ENCODE peak calls at places on chromosome 5, in seven cellular contexts. R is Peyer's patch; W is fibroblast of pulmonary artery; T is lower lobe of right lung; D is CD8-positive, alpha-beta T cell; P is HFF-Myc; Q is heart right ventricle. H is an unnamed sample.

GRCh38 chr5:73278693-73279092 is 105.7 kb downstream of the TMEM174 start:
- DNase-seq in Q (no peak), R (no peak), T (peak; percentile 55), D (no peak), P (no peak), W (no peak), H (no peak)

GRCh38 chr5:317086-317811 is 4.3 kb upstream of the AHRR start:
- DNase-seq in W (peak; percentile 76), T (no peak), D (peak; percentile 40), P (no peak), Q (peak; percentile 37), R (no peak), H (peak; percentile 69)

GRCh38 chr5:138349842-138350635 is 2.4 kb upstream of the KDM3B start:
- DNase-seq in Q (no peak), R (no peak), W (peak; percentile 37), T (no peak), D (no peak), P (no peak), H (no peak)

GRCh38 chr5:31066655-31067328 is 126.7 kb upstream of the CDH6 start:
- DNase-seq in T (no peak), D (no peak), R (no peak), P (no peak), Q (no peak), W (peak; percentile 66), H (no peak)

GRCh38 chr5:108094808-108095207 is 287.1 kb downstream of the FBXL17 start:
- DNase-seq in D (no peak), T (no peak), W (no peak), Q (no peak), R (no peak), P (no peak), H (no peak)

GRCh38 chr5:123699571-123699970 is 187.6 kb downstream of the CSNK1G3 start:
- DNase-seq in R (no peak), Q (no peak), D (no peak), P (no peak), W (no peak), T (no peak), H (no peak)

GRCh38 chr5:1003296-1003937 is 5.2 kb upstream of the NKD2 start:
- DNase-seq in T (peak; percentile 68), Q (no peak), P (no peak), W (no peak), R (peak; percentile 62), D (no peak), H (no peak)

GRCh38 chr5:104412649-104413240 is 850.2 kb upstream of the NUDT12 start:
- DNase-seq in D (no peak), T (no peak), R (no peak), W (peak; percentile 27), P (no peak), Q (no peak), H (no peak)

GRCh38 chr5:72149742-72150141 is 42.5 kb downstream of the MAP1B start:
- DNase-seq in Q (no peak), R (no peak), P (no peak), T (no peak), D (no peak), W (no peak), H (no peak)

GRCh38 chr5:1648806-1649205 is 125.0 kb upstream of the LPCAT1 start:
- DNase-seq in D (no peak), R (no peak), Q (no peak), T (no peak), P (peak; percentile 58), W (no peak), H (no peak)

GRCh38 chr5:1480217-1480616 is 35.0 kb upstream of the SLC6A3 start:
- DNase-seq in Q (peak; percentile 47), D (no peak), P (no peak), T (peak; percentile 81), W (no peak), R (no peak), H (no peak)

GRCh38 chr5:113378960-113379541 is 55.7 kb downstream of the TSSK1B start:
- DNase-seq in Q (no peak), W (peak; percentile 72), T (no peak), D (peak; percentile 26), P (peak; percentile 21), R (no peak), H (peak; percentile 5)

GRCh38 chr5:38796000-38796738 is 49.6 kb upstream of the OSMR start:
- DNase-seq in D (no peak), T (no peak), Q (peak; percentile 25), R (no peak), W (no peak), P (no peak), H (no peak)

GRCh38 chr5:172943906-172944305 is 15.3 kb upstream of the RPL26L1 start:
- DNase-seq in Q (no peak), R (no peak), P (no peak), D (no peak), W (no peak), T (no peak), H (no peak)

GRCh38 chr5:6686916-6687409 is 26.3 kb upstream of the TENT4A start:
- DNase-seq in R (no peak), P (no peak), T (no peak), D (no peak), Q (no peak), W (peak; percentile 70), H (no peak)

GRCh38 chr5:132714456-132715307 is 22.7 kb downstream of the KIF3A start:
- DNase-seq in D (no peak), R (no peak), Q (no peak), W (peak; percentile 35), P (no peak), T (no peak), H (no peak)

GRCh38 chr5:158563774-158564390 is 535.8 kb downstream of the EBF1 start:
- DNase-seq in W (no peak), P (no peak), R (no peak), T (no peak), Q (no peak), D (no peak), H (no peak)

GRCh38 chr5:94094793-94095441 is 353.5 kb upstream of the POU5F2 start:
- DNase-seq in W (no peak), P (no peak), R (no peak), D (no peak), Q (no peak), T (no peak), H (no peak)

GRCh38 chr5:84445049-84445685 is 60.5 kb upstream of the EDIL3 start:
- DNase-seq in T (no peak), W (no peak), D (no peak), R (no peak), P (no peak), Q (no peak), H (no peak)

GRCh38 chr5:73638344-73639095 is 12.5 kb downstream of the ARHGEF28 start:
- DNase-seq in R (no peak), Q (no peak), T (no peak), P (peak; percentile 46), W (peak; percentile 94), D (no peak), H (no peak)

GRCh38 chr5:10885026-10885425 is 124.0 kb upstream of the DAP start:
- DNase-seq in T (no peak), Q (no peak), W (no peak), D (no peak), P (no peak), R (no peak), H (no peak)

GRCh38 chr5:31755299-31756053 is 116.5 kb downstream of the PDZD2 start:
- DNase-seq in P (no peak), D (no peak), R (no peak), T (no peak), Q (no peak), W (no peak), H (no peak)

GRCh38 chr5:38404667-38405276 is 146.4 kb downstream of the EGFLAM start:
- DNase-seq in P (no peak), W (no peak), R (no peak), T (no peak), Q (no peak), D (no peak), H (no peak)

DNA sequence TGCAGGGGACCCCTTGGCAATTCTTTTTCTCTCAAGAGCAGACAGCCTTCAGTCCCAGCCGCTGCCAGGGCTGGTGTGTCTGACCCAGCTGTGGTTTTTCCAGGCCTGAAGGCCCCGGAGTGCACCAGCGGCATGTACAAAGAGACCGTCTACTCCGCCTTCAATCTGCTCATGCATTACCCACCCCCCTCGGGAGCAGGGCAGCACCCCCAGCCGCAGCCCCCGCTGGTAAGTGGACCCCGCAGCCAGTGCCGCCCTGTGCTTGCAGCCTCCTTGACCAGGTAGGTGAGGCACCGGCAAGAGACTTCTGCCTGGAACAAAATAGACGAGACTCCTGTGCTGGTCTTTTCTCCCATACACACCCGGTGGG is 1.3 kb downstream of the TCF7 start:
- DNase-seq in T (no peak), D (no peak), Q (no peak), W (no peak), R (no peak), P (no peak), H (no peak)
- H3K4me3 ChIP-seq in T (peak overlapping the region; percentile 74), D (peak overlapping the region; percentile 99), Q (no peak overlapping the region), W (no peak overlapping the region), R (peak overlapping the region; percentile 62), P (peak overlapping the region; percentile 36), H (peak overlapping the region; percentile 53)

GRCh38 chr5:155728857-155729683 is 597.9 kb upstream of the SGCD start:
- DNase-seq in W (no peak), T (peak; percentile 36), R (no peak), D (no peak), Q (peak; percentile 48), P (no peak), H (no peak)
- H3K4me3 ChIP-seq in W (no peak overlapping the region), T (peak overlapping the region; percentile 36), R (peak overlapping the region; percentile 54), D (no peak overlapping the region), Q (peak overlapping the region; percentile 39), P (no peak overlapping the region), H (no peak overlapping the region)

GRCh38 chr5:170596482-170596881 is 92.7 kb downstream of the KCNIP1 start:
- DNase-seq in P (no peak), T (no peak), R (no peak), Q (no peak), D (no peak), W (no peak), H (no peak)

GRCh38 chr5:170603101-170603500 is 99.3 kb downstream of the KCNIP1 start:
- DNase-seq in T (no peak), P (no peak), Q (no peak), D (no peak), R (no peak), W (no peak), H (no peak)

GRCh38 chr5:170597109-170597741 is 93.4 kb downstream of the KCNIP1 start:
- DNase-seq in W (no peak), P (peak; percentile 39), T (no peak), D (no peak), Q (no peak), R (no peak), H (no peak)

GRCh38 chr5:170601608-170602007 is 97.8 kb downstream of the KCNIP1 start:
- DNase-seq in T (no peak), R (no peak), Q (no peak), D (no peak), P (no peak), W (no peak), H (no peak)

GRCh38 chr5:170597876-170598275 is 94.1 kb downstream of the KCNIP1 start:
- DNase-seq in Q (no peak), P (no peak), R (no peak), W (peak; percentile 15), T (no peak), D (no peak), H (no peak)
- H3K4me3 ChIP-seq in Q (no peak overlapping the region), P (no peak overlapping the region), R (no peak overlapping the region), W (no peak overlapping the region), T (no peak overlapping the region), D (no peak overlapping the region), H (no peak overlapping the region)

DNA sequence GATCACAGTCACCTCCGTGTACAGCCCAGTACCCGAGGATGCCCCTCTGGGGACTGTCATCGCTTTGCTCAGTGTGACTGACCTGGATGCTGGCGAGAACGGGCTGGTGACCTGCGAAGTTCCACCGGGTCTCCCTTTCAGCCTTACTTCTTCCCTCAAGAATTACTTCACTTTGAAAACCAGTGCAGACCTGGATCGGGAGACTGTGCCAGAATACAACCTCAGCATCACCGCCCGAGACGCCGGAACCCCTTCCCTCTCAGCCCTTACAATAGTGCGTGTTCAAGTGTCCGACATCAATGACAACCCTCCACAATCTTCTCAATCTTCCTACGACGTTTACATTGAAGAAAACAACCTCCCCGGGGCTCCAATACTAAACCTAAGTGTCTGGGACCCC is 1.4 kb downstream of the PCDHGC3 start:
- DNase-seq in R (peak; percentile 44), W (no peak), T (no peak), D (no peak), Q (no peak), P (no peak), H (no peak)
- H3K4me3 ChIP-seq in R (peak overlapping the region; percentile 61), W (peak overlapping the region; percentile 74), T (peak overlapping the region; percentile 63), D (no peak overlapping the region), Q (peak overlapping the region; percentile 64), P (peak overlapping the region; percentile 58), H (peak overlapping the region; percentile 74)